ENCODE peak calls at places on chromosomes 11 and 22, in seven cellular contexts. Q is H1, D is GM12891, S is SK-N-SH, X is GM12878, W is K562, L is HepG2. O is an unnamed sample.

GRCh38 chr11:69003301-69003865 is 9.7 kb downstream of the MRGPRF start:
- DNase-seq in S (no peak), X (no peak), D (no peak), L (no peak), Q (no peak), W (no peak), O (peak; percentile 18)

GRCh38 chr11:79219186-79220045 is 221.4 kb downstream of the TENM4 start:
- DNase-seq in X (no peak), S (no peak), W (no peak), Q (no peak), L (no peak), D (no peak), O (no peak)

GRCh38 chr22:37559901-37560681 is at the start of gene CDC42EP1:
- DNase-seq in X (no peak), Q (peak; percentile 78), L (no peak), D (no peak), S (peak; percentile 79), W (peak; percentile 86), O (no peak)

GRCh38 chr22:25404923-25405853 is 159.3 kb upstream of the GRK3 start:
- DNase-seq in W (peak; percentile 83), S (peak; percentile 85), X (no peak), Q (no peak), D (peak; percentile 81), L (peak; percentile 13), O (peak; percentile 84)

GRCh38 chr22:30488121-30488520 is 16.3 kb upstream of the SEC14L3 start:
- DNase-seq in S (no peak), L (no peak), X (no peak), W (no peak), Q (no peak), D (no peak), O (no peak)

GRCh38 chr11:30811226-30811625 is 225.1 kb upstream of the MPPED2 start:
- DNase-seq in D (no peak), L (no peak), W (no peak), Q (no peak), S (no peak), X (no peak), O (no peak)

GRCh38 chr11:64516226-64516625 is 74.8 kb upstream of the SLC22A12 start:
- DNase-seq in X (no peak), W (peak; percentile 49), S (no peak), D (no peak), Q (no peak), L (no peak), O (no peak)

GRCh38 chr22:35380537-35381423 is at the start of gene HMOX1:
- DNase-seq in X (no peak), D (peak; percentile 78), S (peak; percentile 92), W (no peak), L (peak; percentile 73), Q (peak; percentile 82), O (peak; percentile 86)

GRCh38 chr22:30305906-30306628 is 16.8 kb upstream of the CASTOR1 start:
- DNase-seq in Q (no peak), D (no peak), W (no peak), L (no peak), S (no peak), X (no peak), O (no peak)

GRCh38 chr11:13857828-13858227 is 104.7 kb upstream of the SPON1 start:
- DNase-seq in L (no peak), Q (no peak), X (no peak), D (no peak), S (no peak), W (no peak), O (no peak)

GRCh38 chr11:13861411-13861810 is 101.1 kb upstream of the SPON1 start:
- DNase-seq in S (no peak), X (no peak), Q (no peak), D (no peak), L (no peak), W (no peak), O (no peak)

GRCh38 chr11:13862845-13863392 is 99.6 kb upstream of the SPON1 start:
- DNase-seq in D (no peak), Q (no peak), L (no peak), W (no peak), X (no peak), S (no peak), O (no peak)

DNA sequence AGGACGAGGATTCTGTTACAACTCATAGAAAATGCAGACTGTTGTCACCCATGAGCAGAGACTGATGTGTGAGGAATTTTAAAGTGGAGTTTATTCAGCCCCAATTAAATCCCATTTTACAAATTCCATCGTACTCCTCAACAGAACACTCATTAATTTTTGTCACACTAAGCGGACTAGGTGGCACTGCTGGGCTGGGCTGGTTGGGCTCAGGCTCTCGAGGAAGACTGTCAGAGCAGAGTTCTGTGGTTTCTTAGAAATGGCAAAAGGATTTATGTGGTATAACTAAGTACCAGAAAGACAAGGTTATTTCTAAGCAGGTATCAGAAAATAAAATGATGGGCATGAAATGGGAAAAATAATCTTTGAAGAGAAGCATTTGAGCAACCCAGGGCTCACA is 102.5 kb upstream of the SPON1 start:
- DNase-seq in S (no peak), L (no peak), Q (no peak), W (no peak), X (no peak), D (no peak), O (no peak)
- TF ChIP-seq TAF1 in S (no peak), L (no peak), Q (no peak), W (no peak), X (no peak), D (no peak), O (no peak)

GRCh38 chr11:95453616-95454118 is 222.7 kb upstream of the SESN3 start:
- DNase-seq in Q (no peak), S (no peak), W (peak; percentile 15), X (no peak), L (no peak), D (no peak), O (no peak)
- TF ChIP-seq TAF1 in Q (no peak), S (no peak), W (no peak), X (no peak), L (no peak), D (no peak), O (no peak)

GRCh38 chr22:41481925-41482318 is 13.0 kb downstream of the ACO2 start:
- DNase-seq in L (no peak), W (no peak), S (no peak), X (no peak), Q (peak; percentile 78), D (no peak), O (no peak)
- TF ChIP-seq TAF1 in L (no peak), W (no peak), S (no peak), X (no peak), Q (no peak), D (no peak), O (no peak)

GRCh38 chr11:121086866-121087265 is 14.2 kb upstream of the TECTA start:
- DNase-seq in S (no peak), Q (no peak), D (no peak), L (no peak), W (no peak), X (no peak), O (no peak)
- TF ChIP-seq TAF1 in S (no peak), Q (no peak), D (no peak), L (no peak), W (no peak), X (no peak), O (no peak)

GRCh38 chr11:62959077-62959980 is 25.4 kb downstream of the SLC22A6 start:
- DNase-seq in W (no peak), X (no peak), S (no peak), Q (no peak), L (no peak), D (no peak), O (no peak)
- TF ChIP-seq TAF1 in W (no peak), X (no peak), S (no peak), Q (no peak), L (no peak), D (no peak), O (no peak)

GRCh38 chr22:43957871-43958270 is 2.6 kb downstream of the SAMM50 start:
- DNase-seq in Q (no peak), S (no peak), W (no peak), L (no peak), D (no peak), X (no peak), O (no peak)
- TF ChIP-seq TAF1 in Q (no peak), S (no peak), W (no peak), L (no peak), D (no peak), X (no peak), O (no peak)